ENCODE peak calls at places on chromosomes 13 and 19, in seven cellular contexts. O, R, Y, Z, E, L and K are unnamed samples.

GRCh38 chr19:56720281-56720680 is 48.7 kb upstream of the ZNF835 start:
- DNase-seq in L (no peak), Y (no peak), R (no peak), E (no peak), O (no peak), Z (no peak), K (no peak)

GRCh38 chr13:66409542-66409941 is 820.6 kb downstream of the PCDH9 start:
- DNase-seq in Z (no peak), L (no peak), O (no peak), E (no peak), R (no peak), Y (no peak), K (no peak)

GRCh38 chr13:110575322-110576069 is 14.0 kb upstream of the RAB20 start:
- DNase-seq in R (peak; percentile 31), O (no peak), Z (peak; percentile 0), E (no peak), L (no peak), Y (no peak), K (no peak)

GRCh38 chr13:95880346-95880745 is 172.9 kb downstream of the UGGT2 start:
- DNase-seq in R (peak; percentile 29), Y (no peak), E (no peak), L (no peak), O (no peak), Z (no peak), K (no peak)

GRCh38 chr19:17847538-17848366 is at the start of gene JAK3:
- DNase-seq in L (peak; percentile 75), O (no peak), Y (no peak), R (peak; percentile 87), Z (no peak), E (peak; percentile 79), K (peak; percentile 82)

GRCh38 chr13:97275265-97275664 is 53.1 kb downstream of the MBNL2 start:
- DNase-seq in E (no peak), Y (no peak), Z (peak; percentile 89), O (no peak), R (peak; percentile 90), L (no peak), K (peak; percentile 41)

GRCh38 chr19:658916-659839 is 3.8 kb downstream of the RNF126 start:
- DNase-seq in O (no peak), E (no peak), Z (no peak), Y (no peak), L (no peak), R (peak; percentile 42), K (no peak)

GRCh38 chr19:39941615-39942507 is 7.4 kb upstream of the FCGBP start:
- DNase-seq in Z (no peak), E (peak; percentile 29), R (peak; percentile 15), O (no peak), Y (no peak), L (no peak), K (no peak)

GRCh38 chr19:3357362-3357730 is 9.0 kb upstream of the NFIC start:
- DNase-seq in Z (no peak), O (no peak), L (no peak), R (no peak), Y (no peak), E (no peak), K (no peak)

GRCh38 chr19:47348819-47349795 is at the start of gene DHX34:
- DNase-seq in Y (peak; percentile 94), L (peak; percentile 99), O (peak; percentile 97), Z (peak; percentile 98), R (peak; percentile 100), E (peak; percentile 99), K (peak; percentile 99)

GRCh38 chr13:40208517-40208916 is 457.9 kb downstream of the FOXO1 start:
- DNase-seq in E (no peak), O (no peak), Z (no peak), L (no peak), Y (no peak), R (no peak), K (no peak)

GRCh38 chr13:40211586-40211968 is 454.9 kb downstream of the FOXO1 start:
- DNase-seq in E (no peak), Z (no peak), R (no peak), L (no peak), Y (no peak), O (no peak), K (no peak)

GRCh38 chr13:40207110-40207478 is 459.3 kb downstream of the FOXO1 start:
- DNase-seq in E (peak; percentile 44), O (no peak), R (no peak), Y (no peak), Z (no peak), L (no peak), K (no peak)

GRCh38 chr13:40215311-40215710 is 451.1 kb downstream of the FOXO1 start:
- DNase-seq in L (no peak), R (no peak), Z (no peak), E (no peak), Y (no peak), O (no peak), K (no peak)

GRCh38 chr13:40210865-40211585 is 455.4 kb downstream of the FOXO1 start:
- DNase-seq in E (no peak), O (no peak), L (no peak), Z (no peak), Y (no peak), R (no peak), K (no peak)
- TF ChIP-seq CTCF in E (no peak), O (no peak), L (no peak), Z (no peak), Y (no peak), R (no peak), K (no peak)

GRCh38 chr13:26463848-26464247 is 93.6 kb upstream of the WASF3 start:
- DNase-seq in Z (no peak), L (no peak), Y (no peak), E (no peak), R (no peak), O (no peak), K (no peak)
- TF ChIP-seq CTCF in Z (no peak), L (no peak), Y (no peak), E (no peak), R (no peak), O (no peak), K (no peak)

GRCh38 chr19:55193481-55193880 is 13.4 kb upstream of the SYT5 start:
- DNase-seq in E (no peak), Y (no peak), R (no peak), L (no peak), O (no peak), Z (no peak), K (no peak)
- TF ChIP-seq CTCF in E (no peak), Y (no peak), R (no peak), L (no peak), O (no peak), Z (no peak), K (no peak)

GRCh38 chr13:44410328-44410859 is 36.8 kb downstream of the SERP2 start:
- DNase-seq in R (no peak), E (no peak), Z (no peak), L (no peak), O (no peak), Y (no peak), K (no peak)
- TF ChIP-seq CTCF in R (no peak), E (no peak), Z (peak; percentile 20), L (no peak), O (no peak), Y (no peak), K (no peak)

DNA sequence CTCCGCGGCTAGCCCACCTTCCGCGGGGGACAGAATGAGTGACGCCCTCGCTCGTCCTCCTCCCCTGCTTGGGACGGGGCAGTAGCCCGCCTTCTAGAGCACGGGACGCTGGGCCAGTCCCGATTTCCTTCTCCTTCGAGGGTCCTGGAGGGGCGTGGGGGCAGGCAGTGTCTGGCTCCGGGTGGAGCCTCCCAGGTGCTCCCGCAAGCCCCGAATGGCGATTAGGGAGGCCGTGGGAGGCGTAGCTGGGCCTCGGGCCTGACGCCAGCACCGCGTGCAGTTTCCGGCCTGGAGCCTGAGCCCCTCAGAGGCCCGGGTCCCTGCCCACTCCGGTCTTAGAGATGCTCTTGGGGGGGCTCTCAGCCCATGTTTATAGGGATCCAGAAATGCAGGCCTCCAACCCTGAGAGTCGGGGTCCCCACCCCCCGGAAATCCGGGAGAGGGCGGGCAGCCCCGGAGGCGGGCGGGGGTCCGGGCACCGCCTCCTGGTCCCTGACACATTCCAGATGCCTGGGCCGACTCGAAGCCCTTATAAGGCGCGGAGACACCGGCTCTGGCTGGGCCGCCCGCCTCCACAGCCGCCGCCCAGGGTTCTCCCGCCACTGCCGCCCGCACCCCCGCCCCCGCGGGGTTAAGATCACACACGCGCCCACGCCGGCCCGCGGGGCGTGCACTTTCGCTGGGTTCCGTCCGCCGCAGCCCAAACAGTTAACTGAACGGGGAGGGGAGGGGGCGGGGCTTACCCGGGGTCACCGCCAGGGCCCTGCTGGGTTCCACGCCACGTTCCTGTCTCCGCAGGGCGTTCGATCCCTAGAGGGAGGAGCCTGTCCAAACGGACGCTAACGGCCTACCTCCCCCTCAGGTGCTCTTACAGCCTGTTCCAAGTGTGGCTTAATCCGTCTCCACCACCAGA is 1.5 kb downstream of the MYADM start:
- DNase-seq in R (peak; percentile 96), E (peak; percentile 76), L (peak; percentile 65), O (peak; percentile 71), Y (no peak), Z (peak; percentile 88), K (peak; percentile 95)
- TF ChIP-seq CTCF in R (peak; percentile 29), E (no peak), L (peak; percentile 51), O (peak; percentile 62), Y (peak; percentile 18), Z (peak; percentile 40), K (no peak)

DNA sequence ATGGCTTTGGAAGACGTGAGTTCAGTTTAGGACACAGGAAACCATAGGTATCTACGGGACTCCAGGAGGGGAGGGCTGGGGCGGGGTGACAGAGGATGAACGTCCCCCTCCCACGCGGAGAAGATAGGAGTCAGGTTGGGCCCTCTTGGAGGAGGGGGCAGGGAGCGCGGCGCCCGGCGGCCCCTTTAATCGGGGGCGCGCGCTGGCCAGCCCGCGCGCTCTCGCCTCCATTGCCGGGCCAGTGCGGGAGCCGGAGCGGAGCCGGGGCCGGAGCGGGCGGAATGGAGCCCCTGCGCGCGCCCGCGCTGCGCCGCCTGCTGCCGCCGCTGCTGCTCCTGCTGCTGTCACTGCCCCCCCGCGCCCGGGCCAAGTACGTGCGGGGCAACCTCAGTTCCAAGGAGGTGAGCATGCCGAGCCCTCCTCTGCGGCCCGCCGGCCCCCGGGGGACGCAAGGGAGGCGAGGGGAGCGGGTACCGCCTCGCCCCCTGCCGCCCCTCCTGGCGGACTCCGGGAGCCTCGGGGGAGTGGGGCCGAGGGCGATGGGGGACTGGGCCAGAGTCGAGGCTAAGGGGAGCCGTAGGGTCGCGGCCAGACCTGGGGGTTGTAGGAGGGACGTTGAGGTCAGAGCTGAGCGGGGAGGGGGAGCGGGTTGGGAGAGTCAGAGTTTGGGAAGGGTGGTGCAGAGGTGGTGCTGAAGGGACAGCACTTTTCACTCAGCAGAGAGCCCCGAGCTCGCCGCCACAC is at the start of gene TMEM145:
- DNase-seq in R (peak; percentile 44), Y (no peak), L (peak; percentile 49), O (no peak), Z (no peak), E (no peak), K (peak; percentile 80)
- TF ChIP-seq CTCF in R (no peak), Y (no peak), L (peak; percentile 37), O (no peak), Z (peak; percentile 42), E (no peak), K (peak; percentile 14)